ENCODE peak calls at places on chromosomes 6 and 20, in five cellular contexts. X, Y, H, I and M are unnamed samples.

GRCh38 chr6:89299451-89299850 is 15.6 kb downstream of the GABRR2 start:
- DNase-seq in I (peak; percentile 28), X (peak; percentile 60), H (no peak), Y (no peak), M (no peak)

GRCh38 chr6:47414517-47415167 is 62.9 kb upstream of the CD2AP start:
- DNase-seq in Y (peak; percentile 36), H (peak; percentile 30), I (no peak), X (peak; percentile 77), M (peak; percentile 62)

GRCh38 chr6:44052419-44053011 is 74.7 kb downstream of the MRPL14 start:
- DNase-seq in H (peak; percentile 74), X (no peak), I (no peak), Y (no peak), M (no peak)

GRCh38 chr20:43953919-43954617 is 39.4 kb downstream of the TOX2 start:
- DNase-seq in X (no peak), I (no peak), H (no peak), Y (no peak), M (peak; percentile 21)

GRCh38 chr6:108677894-108678293 is 117.2 kb downstream of the FOXO3 start:
- DNase-seq in Y (no peak), X (no peak), H (no peak), I (no peak), M (no peak)

GRCh38 chr6:33390767-33391277 is 801 bp upstream of the KIFC1 start:
- DNase-seq in Y (no peak), X (no peak), H (no peak), I (no peak), M (no peak)

GRCh38 chr20:46361386-46361785 is 45.0 kb downstream of the ELMO2 start:
- DNase-seq in H (no peak), Y (peak; percentile 8), X (no peak), I (no peak), M (no peak)

GRCh38 chr20:8254911-8255582 is 123.0 kb downstream of the PLCB1 start:
- DNase-seq in I (no peak), Y (no peak), X (no peak), H (peak; percentile 19), M (no peak)

GRCh38 chr20:13953227-13953626 is 37.2 kb downstream of the SEL1L2 start:
- DNase-seq in H (no peak), X (no peak), I (no peak), Y (no peak), M (peak; percentile 24)

GRCh38 chr20:5621305-5621704 is 128.9 kb upstream of the SHLD1 start:
- DNase-seq in X (peak; percentile 34), Y (no peak), H (no peak), I (no peak), M (no peak)